ENCODE peak calls at places on chromosomes 16 and 17, in eight cellular contexts. One of them, this sample, is unnamed.

GRCh38 chr17:16973760-16974540 is 2.0 kb upstream of the TNFRSF13B start:
- DNase-seq in AG04450: no peak
- DNase-seq in aorta: no peak
- DNase-seq in body of pancreas: no peak
- DNase-seq in coronary artery: no peak
- DNase-seq in breast epithelium: no peak
- DNase-seq in transverse colon: no peak
- DNase-seq in spleen: peak
- DNase-seq in this sample: no peak

GRCh38 chr17:31926100-31926729 is 10.6 kb upstream of the SUZ12 start:
- DNase-seq in AG04450: no peak
- DNase-seq in aorta: no peak
- DNase-seq in body of pancreas: no peak
- DNase-seq in coronary artery: no peak
- DNase-seq in breast epithelium: no peak
- DNase-seq in transverse colon: no peak
- DNase-seq in spleen: no peak
- DNase-seq in this sample: no peak

GRCh38 chr17:48011405-48012150 is 26.0 kb downstream of the COPZ2 start:
- DNase-seq in AG04450: no peak
- DNase-seq in aorta: no peak
- DNase-seq in body of pancreas: peak
- DNase-seq in coronary artery: no peak
- DNase-seq in breast epithelium: peak
- DNase-seq in transverse colon: peak
- DNase-seq in spleen: peak
- DNase-seq in this sample: peak

GRCh38 chr16:80097098-80097497 is 443.7 kb upstream of the DYNLRB2 start:
- DNase-seq in AG04450: no peak
- DNase-seq in aorta: no peak
- DNase-seq in body of pancreas: no peak
- DNase-seq in coronary artery: no peak
- DNase-seq in breast epithelium: no peak
- DNase-seq in transverse colon: no peak
- DNase-seq in spleen: no peak
- DNase-seq in this sample: no peak

GRCh38 chr17:71505200-71505599 is 615.6 kb upstream of the SOX9 start:
- DNase-seq in AG04450: peak
- DNase-seq in aorta: no peak
- DNase-seq in body of pancreas: no peak
- DNase-seq in coronary artery: no peak
- DNase-seq in breast epithelium: no peak
- DNase-seq in transverse colon: no peak
- DNase-seq in spleen: no peak
- DNase-seq in this sample: no peak

GRCh38 chr16:71564377-71564967 is 12.4 kb downstream of the TAT start:
- DNase-seq in AG04450: no peak
- DNase-seq in aorta: no peak
- DNase-seq in body of pancreas: no peak
- DNase-seq in coronary artery: no peak
- DNase-seq in breast epithelium: peak
- DNase-seq in transverse colon: no peak
- DNase-seq in spleen: no peak
- DNase-seq in this sample: no peak

GRCh38 chr17:15169676-15170075 is 95.5 kb downstream of the PMP22 start:
- DNase-seq in AG04450: peak
- DNase-seq in aorta: no peak
- DNase-seq in body of pancreas: no peak
- DNase-seq in coronary artery: no peak
- DNase-seq in breast epithelium: no peak
- DNase-seq in transverse colon: no peak
- DNase-seq in spleen: no peak
- DNase-seq in this sample: no peak

GRCh38 chr16:2816751-2817495 is at the start of gene PRSS21:
- DNase-seq in AG04450: no peak
- DNase-seq in aorta: peak
- DNase-seq in body of pancreas: peak
- DNase-seq in coronary artery: no peak
- DNase-seq in breast epithelium: no peak
- DNase-seq in transverse colon: peak
- DNase-seq in spleen: peak
- DNase-seq in this sample: no peak

GRCh38 chr16:15874745-15875314 is 13.6 kb downstream of the CEP20 start:
- DNase-seq in AG04450: peak
- DNase-seq in aorta: no peak
- DNase-seq in body of pancreas: peak
- DNase-seq in coronary artery: no peak
- DNase-seq in breast epithelium: peak
- DNase-seq in transverse colon: peak
- DNase-seq in spleen: no peak
- DNase-seq in this sample: no peak

DNA sequence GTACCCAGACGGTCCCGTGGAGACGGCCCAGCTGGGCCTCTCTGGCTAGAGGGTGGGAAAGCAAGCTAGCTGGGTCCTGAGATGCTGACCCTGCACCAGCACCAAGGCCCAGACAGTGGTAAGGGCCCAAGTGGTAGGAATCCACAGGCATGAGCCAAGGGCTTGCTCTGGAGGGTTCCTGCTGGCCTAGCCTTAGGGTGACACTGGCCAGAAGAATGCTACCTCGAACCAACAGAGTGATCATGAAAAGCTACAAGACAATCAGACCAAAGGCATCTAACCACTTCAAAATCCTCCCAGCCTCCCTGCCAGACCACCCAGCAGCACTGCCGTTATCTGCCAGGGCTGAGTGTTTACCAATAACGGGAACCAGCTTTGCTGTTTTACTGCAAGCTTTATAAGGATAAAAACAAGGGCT is 13.2 kb downstream of the HIC1 start:
- DNase-seq in AG04450: no peak
- DNase-seq in aorta: peak
- DNase-seq in body of pancreas: no peak
- DNase-seq in coronary artery: no peak
- DNase-seq in breast epithelium: no peak
- DNase-seq in transverse colon: no peak
- DNase-seq in spleen: no peak
- DNase-seq in this sample: no peak
- H3K27ac ChIP-seq in AG04450: peak
- H3K27ac ChIP-seq in aorta: no peak
- H3K27ac ChIP-seq in body of pancreas: peak
- H3K27ac ChIP-seq in coronary artery: no peak
- H3K27ac ChIP-seq in breast epithelium: peak
- H3K27ac ChIP-seq in transverse colon: peak
- H3K27ac ChIP-seq in spleen: peak
- H3K27ac ChIP-seq in this sample: no peak

GRCh38 chr17:3657588-3657869 is 10.8 kb downstream of the TAX1BP3 start:
- DNase-seq in AG04450: no peak
- DNase-seq in aorta: no peak
- DNase-seq in body of pancreas: no peak
- DNase-seq in coronary artery: no peak
- DNase-seq in breast epithelium: no peak
- DNase-seq in transverse colon: no peak
- DNase-seq in spleen: no peak
- DNase-seq in this sample: no peak
- H3K27ac ChIP-seq in AG04450: no peak
- H3K27ac ChIP-seq in aorta: no peak
- H3K27ac ChIP-seq in body of pancreas: no peak
- H3K27ac ChIP-seq in coronary artery: no peak
- H3K27ac ChIP-seq in breast epithelium: no peak
- H3K27ac ChIP-seq in transverse colon: no peak
- H3K27ac ChIP-seq in spleen: no peak
- H3K27ac ChIP-seq in this sample: no peak

GRCh38 chr16:58462089-58462488 is 37.9 kb upstream of the NDRG4 start:
- DNase-seq in AG04450: no peak
- DNase-seq in aorta: no peak
- DNase-seq in body of pancreas: no peak
- DNase-seq in coronary artery: no peak
- DNase-seq in breast epithelium: no peak
- DNase-seq in transverse colon: no peak
- DNase-seq in spleen: no peak
- DNase-seq in this sample: no peak

GRCh38 chr16:58462499-58462996 is 37.4 kb upstream of the NDRG4 start:
- DNase-seq in AG04450: no peak
- DNase-seq in aorta: no peak
- DNase-seq in body of pancreas: no peak
- DNase-seq in coronary artery: no peak
- DNase-seq in breast epithelium: no peak
- DNase-seq in transverse colon: no peak
- DNase-seq in spleen: peak
- DNase-seq in this sample: no peak

GRCh38 chr16:58464047-58464915 is 35.7 kb upstream of the NDRG4 start:
- DNase-seq in AG04450: no peak
- DNase-seq in aorta: no peak
- DNase-seq in body of pancreas: peak
- DNase-seq in coronary artery: no peak
- DNase-seq in breast epithelium: no peak
- DNase-seq in transverse colon: no peak
- DNase-seq in spleen: peak
- DNase-seq in this sample: no peak

GRCh38 chr16:58461640-58462039 is 38.3 kb upstream of the NDRG4 start:
- DNase-seq in AG04450: no peak
- DNase-seq in aorta: no peak
- DNase-seq in body of pancreas: no peak
- DNase-seq in coronary artery: no peak
- DNase-seq in breast epithelium: no peak
- DNase-seq in transverse colon: no peak
- DNase-seq in spleen: peak
- DNase-seq in this sample: no peak

DNA sequence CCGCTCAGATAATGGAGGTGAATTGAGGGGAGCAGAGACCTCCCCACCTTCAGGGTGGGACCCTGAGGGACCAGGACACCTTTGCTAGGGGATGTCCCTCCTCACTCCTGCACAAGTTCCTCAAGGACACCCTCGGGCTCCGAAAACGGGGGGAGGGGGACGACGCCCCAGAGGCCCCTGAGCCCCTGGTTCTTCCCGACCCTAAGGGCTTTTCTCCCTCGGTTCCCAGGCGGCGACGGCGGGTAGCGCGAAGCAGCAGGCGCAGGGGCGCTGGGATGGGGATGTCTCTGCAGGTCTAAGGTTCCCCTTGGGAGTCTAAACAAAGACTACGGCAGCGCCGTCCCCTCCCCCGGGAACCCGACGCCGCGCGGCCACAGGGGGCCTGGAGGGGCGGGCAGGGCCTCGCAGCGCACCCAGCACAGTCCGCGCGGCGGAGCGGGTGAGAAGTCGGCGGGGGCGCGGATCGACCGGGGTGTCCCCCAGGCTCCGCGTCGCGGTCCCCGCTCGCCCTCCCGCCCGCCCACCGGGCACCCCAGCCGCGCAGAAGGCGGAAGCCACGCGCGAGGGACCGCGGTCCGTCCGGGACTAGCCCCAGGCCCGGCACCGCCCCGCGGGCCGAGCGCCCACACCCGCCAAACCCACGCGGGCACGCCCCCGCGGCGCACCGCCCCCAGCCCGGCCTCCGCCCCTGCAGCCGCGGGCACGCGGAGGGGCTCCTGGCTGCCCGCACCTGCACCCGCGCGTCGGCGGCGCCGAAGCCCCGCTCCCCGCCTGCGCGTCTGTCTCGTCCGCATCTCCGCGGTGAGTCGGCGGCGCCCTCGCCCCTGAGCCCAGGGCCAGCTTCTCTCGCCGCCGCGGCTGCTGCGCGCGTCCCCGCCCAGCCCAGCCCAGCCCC is 36.7 kb upstream of the NDRG4 start:
- DNase-seq in AG04450: no peak
- DNase-seq in aorta: no peak
- DNase-seq in body of pancreas: peak
- DNase-seq in coronary artery: no peak
- DNase-seq in breast epithelium: no peak
- DNase-seq in transverse colon: no peak
- DNase-seq in spleen: peak
- DNase-seq in this sample: no peak
- H3K27ac ChIP-seq in AG04450: no peak
- H3K27ac ChIP-seq in aorta: no peak
- H3K27ac ChIP-seq in body of pancreas: no peak
- H3K27ac ChIP-seq in coronary artery: no peak
- H3K27ac ChIP-seq in breast epithelium: no peak
- H3K27ac ChIP-seq in transverse colon: no peak
- H3K27ac ChIP-seq in spleen: peak
- H3K27ac ChIP-seq in this sample: no peak

DNA sequence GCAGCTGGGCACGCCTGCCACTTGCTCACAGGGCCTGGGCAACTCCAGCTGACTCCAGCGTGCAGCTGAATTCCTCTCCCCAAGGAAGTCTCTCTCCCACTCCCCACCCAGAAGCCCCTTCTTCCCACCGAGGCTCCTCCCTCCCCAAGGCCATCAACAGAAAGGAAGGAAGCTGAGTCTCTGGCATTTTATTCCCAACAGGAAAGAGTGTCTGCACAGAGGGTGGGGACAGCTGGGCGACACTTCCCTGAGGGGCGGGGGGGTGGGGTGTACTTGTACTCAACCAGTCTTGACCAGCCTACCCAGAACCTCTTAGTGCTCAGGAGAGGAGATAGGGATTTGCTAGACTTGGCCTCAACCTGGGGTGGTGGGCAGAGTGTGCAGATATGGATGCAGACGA is at the start of gene EXOC3L1:
- DNase-seq in AG04450: no peak
- DNase-seq in aorta: no peak
- DNase-seq in body of pancreas: no peak
- DNase-seq in coronary artery: no peak
- DNase-seq in breast epithelium: no peak
- DNase-seq in transverse colon: no peak
- DNase-seq in spleen: no peak
- DNase-seq in this sample: no peak
- H3K27ac ChIP-seq in AG04450: no peak
- H3K27ac ChIP-seq in aorta: no peak
- H3K27ac ChIP-seq in body of pancreas: no peak
- H3K27ac ChIP-seq in coronary artery: no peak
- H3K27ac ChIP-seq in breast epithelium: no peak
- H3K27ac ChIP-seq in transverse colon: no peak
- H3K27ac ChIP-seq in spleen: peak
- H3K27ac ChIP-seq in this sample: no peak

GRCh38 chr17:40915721-40916256 is 21.7 kb downstream of the KRT23 start:
- DNase-seq in AG04450: peak
- DNase-seq in aorta: no peak
- DNase-seq in body of pancreas: no peak
- DNase-seq in coronary artery: no peak
- DNase-seq in breast epithelium: no peak
- DNase-seq in transverse colon: no peak
- DNase-seq in spleen: no peak
- DNase-seq in this sample: no peak
- H3K27ac ChIP-seq in AG04450: peak
- H3K27ac ChIP-seq in aorta: no peak
- H3K27ac ChIP-seq in body of pancreas: peak
- H3K27ac ChIP-seq in coronary artery: no peak
- H3K27ac ChIP-seq in breast epithelium: peak
- H3K27ac ChIP-seq in transverse colon: no peak
- H3K27ac ChIP-seq in spleen: no peak
- H3K27ac ChIP-seq in this sample: no peak

This sample was measured in effector memory CD4-positive, alpha-beta T cell.